ENCODE peak calls at places on chromosomes 13 and 19, in ten cellular contexts. One of them, this sample, is unnamed.

GRCh38 chr19:50416034-50416814 is 2.5 kb upstream of the SPIB start:
- DNase-seq in NCI-H2171 treated with DMSO at 0.1 percent for 48 hours: no peak
- DNase-seq in RWPE1: no peak
- DNase-seq in GOT3: no peak
- DNase-seq in NAMALWA: peak
- DNase-seq in amniotic stem cell: no peak
- DNase-seq in KG1: no peak
- DNase-seq in mammary epithelial cell: no peak
- DNase-seq in left cardiac atrium: no peak
- DNase-seq in cardiac muscle cell: no peak
- DNase-seq in this sample: no peak

GRCh38 chr13:83423361-83423760 is 458.9 kb downstream of the SLITRK1 start:
- DNase-seq in NCI-H2171 treated with DMSO at 0.1 percent for 48 hours: no peak
- DNase-seq in RWPE1: no peak
- DNase-seq in GOT3: no peak
- DNase-seq in NAMALWA: no peak
- DNase-seq in amniotic stem cell: no peak
- DNase-seq in KG1: no peak
- DNase-seq in mammary epithelial cell: no peak
- DNase-seq in left cardiac atrium: no peak
- DNase-seq in cardiac muscle cell: no peak
- DNase-seq in this sample: no peak

GRCh38 chr13:39913928-39914327 is 258.5 kb downstream of the COG6 start:
- DNase-seq in NCI-H2171 treated with DMSO at 0.1 percent for 48 hours: no peak
- DNase-seq in RWPE1: no peak
- DNase-seq in GOT3: no peak
- DNase-seq in NAMALWA: no peak
- DNase-seq in amniotic stem cell: no peak
- DNase-seq in KG1: no peak
- DNase-seq in mammary epithelial cell: peak
- DNase-seq in left cardiac atrium: peak
- DNase-seq in cardiac muscle cell: peak
- DNase-seq in this sample: no peak

GRCh38 chr13:45362939-45363338 is 22.0 kb upstream of the TPT1 start:
- DNase-seq in NCI-H2171 treated with DMSO at 0.1 percent for 48 hours: no peak
- DNase-seq in RWPE1: no peak
- DNase-seq in GOT3: no peak
- DNase-seq in NAMALWA: peak
- DNase-seq in amniotic stem cell: no peak
- DNase-seq in KG1: no peak
- DNase-seq in mammary epithelial cell: no peak
- DNase-seq in left cardiac atrium: no peak
- DNase-seq in cardiac muscle cell: no peak
- DNase-seq in this sample: no peak

GRCh38 chr13:99416411-99417121 is 84.7 kb upstream of the TM9SF2 start:
- DNase-seq in NCI-H2171 treated with DMSO at 0.1 percent for 48 hours: no peak
- DNase-seq in RWPE1: no peak
- DNase-seq in GOT3: no peak
- DNase-seq in NAMALWA: no peak
- DNase-seq in amniotic stem cell: no peak
- DNase-seq in KG1: no peak
- DNase-seq in mammary epithelial cell: no peak
- DNase-seq in left cardiac atrium: no peak
- DNase-seq in cardiac muscle cell: no peak
- DNase-seq in this sample: no peak

GRCh38 chr19:42386974-42387707 is 3.0 kb downstream of the CNFN start:
- DNase-seq in NCI-H2171 treated with DMSO at 0.1 percent for 48 hours: peak
- DNase-seq in RWPE1: peak
- DNase-seq in GOT3: peak
- DNase-seq in NAMALWA: peak
- DNase-seq in amniotic stem cell: no peak
- DNase-seq in KG1: peak
- DNase-seq in mammary epithelial cell: peak
- DNase-seq in left cardiac atrium: peak
- DNase-seq in cardiac muscle cell: peak
- DNase-seq in this sample: peak

GRCh38 chr13:95160112-95160906 is 140.9 kb downstream of the ABCC4 start:
- DNase-seq in NCI-H2171 treated with DMSO at 0.1 percent for 48 hours: no peak
- DNase-seq in RWPE1: no peak
- DNase-seq in GOT3: no peak
- DNase-seq in NAMALWA: no peak
- DNase-seq in amniotic stem cell: no peak
- DNase-seq in KG1: no peak
- DNase-seq in mammary epithelial cell: no peak
- DNase-seq in left cardiac atrium: no peak
- DNase-seq in cardiac muscle cell: peak
- DNase-seq in this sample: no peak

GRCh38 chr19:6509118-6509971 is 7.2 kb upstream of the TUBB4A start:
- DNase-seq in NCI-H2171 treated with DMSO at 0.1 percent for 48 hours: no peak
- DNase-seq in RWPE1: no peak
- DNase-seq in GOT3: no peak
- DNase-seq in NAMALWA: no peak
- DNase-seq in amniotic stem cell: no peak
- DNase-seq in KG1: no peak
- DNase-seq in mammary epithelial cell: no peak
- DNase-seq in left cardiac atrium: no peak
- DNase-seq in cardiac muscle cell: no peak
- DNase-seq in this sample: no peak

GRCh38 chr19:46648070-46648960 is 12.3 kb upstream of the GNG8 start:
- DNase-seq in NCI-H2171 treated with DMSO at 0.1 percent for 48 hours: no peak
- DNase-seq in RWPE1: no peak
- DNase-seq in GOT3: no peak
- DNase-seq in NAMALWA: no peak
- DNase-seq in amniotic stem cell: no peak
- DNase-seq in KG1: no peak
- DNase-seq in mammary epithelial cell: no peak
- DNase-seq in left cardiac atrium: no peak
- DNase-seq in cardiac muscle cell: no peak
- DNase-seq in this sample: no peak

GRCh38 chr19:9673912-9674668 is 810 bp downstream of the ZNF562 start:
- DNase-seq in NCI-H2171 treated with DMSO at 0.1 percent for 48 hours: no peak
- DNase-seq in RWPE1: peak
- DNase-seq in GOT3: no peak
- DNase-seq in NAMALWA: peak
- DNase-seq in amniotic stem cell: no peak
- DNase-seq in KG1: no peak
- DNase-seq in mammary epithelial cell: peak
- DNase-seq in left cardiac atrium: no peak
- DNase-seq in cardiac muscle cell: no peak
- DNase-seq in this sample: no peak